ENCODE peak calls at places on chromosomes 16 and 17, in eight cellular contexts. M, G, R, B, N, V, W and U are unnamed samples. For H3K4me1, the result is how much of the 10 kb centered on the place peaks cover.

GRCh38 chr17:74546586-74546985 is 671 bp upstream of the CD300C start:
- DNase-seq in M (no peak), G (no peak), R (no peak), B (no peak), N (no peak), V (no peak), W (no peak), U (no peak)

GRCh38 chr17:79005063-79005861 is 4.3 kb downstream of the CANT1 start:
- DNase-seq in M (peak), G (no peak), R (no peak), B (no peak), N (peak), V (no peak), W (peak), U (peak)

GRCh38 chr16:27238591-27238990 is 30.0 kb downstream of the NSMCE1 start:
- DNase-seq in M (peak), G (no peak), R (no peak), B (no peak), N (no peak), V (no peak), W (no peak), U (no peak)

GRCh38 chr17:21278304-21279197 is 6.0 kb upstream of the MAP2K3 start:
- DNase-seq in M (no peak), G (no peak), R (no peak), B (no peak), N (no peak), V (peak), W (peak), U (peak)

GRCh38 chr17:29733151-29733550 is 110.4 kb upstream of the CORO6 start:
- DNase-seq in M (no peak), G (no peak), R (no peak), B (no peak), N (no peak), V (peak), W (no peak), U (no peak)

GRCh38 chr16:88482630-88483391 is 29.7 kb downstream of the ZFPM1 start:
- DNase-seq in M (no peak), G (no peak), R (no peak), B (no peak), N (no peak), V (no peak), W (peak), U (no peak)

GRCh38 chr17:57811633-57812280 is 38.1 kb downstream of the MRPS23 start:
- DNase-seq in M (no peak), G (no peak), R (no peak), B (no peak), N (no peak), V (no peak), W (no peak), U (no peak)

GRCh38 chr16:61993076-61993475 is 43.2 kb downstream of the CDH8 start:
- DNase-seq in M (no peak), G (no peak), R (no peak), B (no peak), N (no peak), V (no peak), W (no peak), U (no peak)

GRCh38 chr16:1333149-1333812 is at the start of gene BAIAP3:
- DNase-seq in M (no peak), G (no peak), R (no peak), B (peak), N (no peak), V (peak), W (peak), U (no peak)

GRCh38 chr16:70437582-70438324 is 1.1 kb downstream of the ST3GAL2 start:
- DNase-seq in M (no peak), G (no peak), R (no peak), B (no peak), N (peak), V (peak), W (no peak), U (no peak)

GRCh38 chr17:4998027-4998665 is 396 bp downstream of the KIF1C start:
- DNase-seq in M (peak), G (no peak), R (no peak), B (peak), N (peak), V (no peak), W (peak), U (peak)

GRCh38 chr17:1999557-2000251 is 25.4 kb downstream of the RTN4RL1 start:
- DNase-seq in M (peak), G (no peak), R (no peak), B (peak), N (no peak), V (peak), W (peak), U (no peak)

GRCh38 chr17:19250421-19251141 is 13.4 kb downstream of the EPN2 start:
- DNase-seq in M (peak), G (no peak), R (no peak), B (peak), N (no peak), V (no peak), W (peak), U (no peak)

GRCh38 chr16:12010388-12011251 is 34.1 kb downstream of the SNX29 start:
- DNase-seq in M (no peak), G (no peak), R (no peak), B (no peak), N (no peak), V (peak), W (no peak), U (no peak)

GRCh38 chr17:79174905-79175856 is 100.6 kb downstream of the ENGASE start:
- DNase-seq in M (no peak), G (no peak), R (no peak), B (no peak), N (no peak), V (no peak), W (no peak), U (no peak)

GRCh38 chr16:66544358-66544757 is 5.6 kb downstream of the TK2 start:
- DNase-seq in M (no peak), G (no peak), R (no peak), B (no peak), N (no peak), V (no peak), W (no peak), U (no peak)

GRCh38 chr16:1991135-1991551 is 1.4 kb downstream of the SYNGR3 start:
- DNase-seq in M (no peak), G (no peak), R (no peak), B (no peak), N (no peak), V (no peak), W (no peak), U (no peak)

GRCh38 chr17:48542956-48543853 is 1.7 kb downstream of the HOXB2 start:
- DNase-seq in M (peak), G (no peak), R (no peak), B (no peak), N (peak), V (peak), W (no peak), U (no peak)

GRCh38 chr17:6752068-6752909 is 3.6 kb upstream of the XAF1 start:
- DNase-seq in M (peak), G (no peak), R (peak), B (peak), N (peak), V (peak), W (peak), U (peak)

GRCh38 chr17:29368161-29368560 is 22.0 kb upstream of the TAOK1 start:
- DNase-seq in M (no peak), G (no peak), R (no peak), B (no peak), N (no peak), V (no peak), W (no peak), U (no peak)

DNA sequence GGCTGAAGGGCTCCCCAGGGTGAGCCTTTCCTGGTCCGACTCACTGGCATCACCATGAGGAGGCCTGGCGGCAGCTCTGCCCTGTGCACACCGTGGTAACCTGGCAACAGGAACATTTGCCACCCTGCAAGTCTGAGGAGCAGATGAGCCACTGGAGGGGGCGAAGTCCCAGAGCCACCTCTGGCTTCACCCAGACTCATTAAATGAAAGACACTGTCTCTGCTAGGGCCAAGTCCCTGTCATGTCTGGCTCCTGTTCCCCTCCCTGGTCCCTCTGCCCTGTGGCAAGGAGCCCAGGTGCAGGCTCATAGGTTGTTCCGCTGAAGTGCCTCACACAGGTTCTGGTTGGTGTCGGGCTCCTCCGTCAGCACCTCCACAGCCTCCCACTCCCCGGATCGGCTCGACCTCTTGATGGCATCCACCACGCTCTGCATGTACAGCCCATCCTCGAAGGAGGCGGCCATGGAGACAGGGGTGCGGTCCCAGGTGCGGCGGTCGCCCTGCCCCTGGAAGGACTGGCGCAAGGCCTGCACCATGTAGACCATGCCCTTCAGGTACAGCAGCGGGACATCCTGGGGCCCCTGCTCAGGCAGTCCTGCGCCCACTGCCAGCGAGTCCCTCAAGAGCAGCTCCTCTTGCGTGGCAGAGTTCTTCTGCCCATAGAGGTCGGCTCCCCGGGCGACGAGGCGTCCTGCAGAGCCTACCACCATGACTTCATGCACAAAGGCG is 8.4 kb downstream of the C16orf86 start:
- DNase-seq in M (no peak), G (no peak), R (no peak), B (no peak), N (no peak), V (no peak), W (no peak), U (no peak)
- H3K27ac ChIP-seq in M (peak), G (no peak), R (peak), B (peak), N (peak), V (no peak), W (no peak), U (no peak)

GRCh38 chr17:39513915-39514314 is 52.6 kb downstream of the CDK12 start:
- DNase-seq in M (no peak), G (no peak), R (no peak), B (no peak), N (no peak), V (no peak), W (no peak), U (no peak)
- H3K4me1 ChIP-seq in M (under half), G (under half), R (under half), B (under half), N (under half), V (under half), W (under half), U (under half)

DNA sequence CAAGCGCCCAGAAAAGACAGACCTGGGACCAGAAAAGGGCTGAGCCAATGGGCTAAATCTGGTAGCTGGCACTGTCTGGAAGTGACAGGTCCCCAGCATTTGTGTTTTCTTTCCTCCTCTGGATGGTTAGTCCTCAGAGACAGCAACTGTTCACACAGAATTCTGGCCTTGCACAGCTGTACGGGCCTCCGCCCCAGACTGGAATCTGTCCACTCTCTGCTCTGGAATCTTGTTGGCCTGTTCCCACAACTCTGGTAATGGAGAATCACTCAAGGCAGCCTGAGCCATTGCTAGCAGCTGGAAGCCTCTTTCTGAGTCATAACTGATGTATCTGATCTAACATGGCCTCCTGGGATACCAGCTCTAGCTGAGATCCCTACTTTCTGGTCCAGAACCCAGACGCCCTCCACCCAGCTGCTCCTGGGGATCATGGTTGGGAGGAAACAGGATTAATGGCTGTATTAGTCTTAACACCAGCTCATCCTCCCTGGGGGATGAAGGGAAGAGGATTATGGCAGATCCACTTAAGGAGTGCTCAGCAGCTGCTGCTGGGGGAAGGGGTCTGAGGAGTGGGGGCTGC is 9.1 kb downstream of the ZNF668 start:
- DNase-seq in M (peak), G (no peak), R (no peak), B (peak), N (peak), V (peak), W (peak), U (peak)
- H3K27ac ChIP-seq in M (peak), G (peak), R (peak), B (peak), N (peak), V (no peak), W (no peak), U (peak)

GRCh38 chr17:39670746-39671145 is 2.5 kb downstream of the PNMT start:
- DNase-seq in M (no peak), G (no peak), R (no peak), B (no peak), N (no peak), V (no peak), W (no peak), U (no peak)
- H3K4me1 ChIP-seq in M (under half), G (under half), R (under half), B (under half), N (under half), V (under half), W (under half), U (under half)

DNA sequence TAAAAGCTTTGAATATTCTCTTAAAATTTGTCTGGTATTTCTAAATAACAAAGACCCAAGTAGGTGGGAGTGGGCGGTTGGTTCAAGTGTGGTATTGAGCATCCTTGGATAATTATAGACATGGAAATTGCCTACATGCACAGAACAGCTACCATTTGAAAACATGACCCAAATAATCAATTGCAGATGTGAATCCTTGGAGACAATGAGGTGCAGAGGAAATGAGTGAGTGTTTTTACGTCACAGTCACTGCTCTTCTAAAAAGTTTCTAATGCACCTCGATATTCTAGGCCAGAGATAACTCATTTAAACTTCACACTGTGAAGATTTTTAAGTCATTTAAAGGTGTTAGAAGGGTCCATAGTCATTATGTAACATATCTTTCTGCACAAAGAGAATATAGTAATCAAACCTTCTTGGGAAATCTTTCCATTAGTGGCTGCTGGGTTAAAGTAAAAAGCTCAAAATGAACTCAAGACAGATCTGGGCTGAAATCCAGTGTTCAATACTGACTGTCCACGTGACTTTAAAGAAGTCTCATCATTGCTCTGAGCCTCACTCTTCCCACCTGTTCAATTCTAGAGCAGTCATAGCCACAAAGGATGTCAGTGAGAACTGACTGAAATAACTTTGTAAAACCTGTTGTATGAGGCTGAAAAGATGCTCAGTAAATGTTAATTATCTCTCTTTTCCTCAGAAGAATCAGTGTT is 144.5 kb downstream of the CDH11 start:
- DNase-seq in M (no peak), G (no peak), R (no peak), B (no peak), N (no peak), V (no peak), W (no peak), U (no peak)
- H3K27ac ChIP-seq in M (no peak), G (no peak), R (no peak), B (no peak), N (no peak), V (no peak), W (no peak), U (no peak)

DNA sequence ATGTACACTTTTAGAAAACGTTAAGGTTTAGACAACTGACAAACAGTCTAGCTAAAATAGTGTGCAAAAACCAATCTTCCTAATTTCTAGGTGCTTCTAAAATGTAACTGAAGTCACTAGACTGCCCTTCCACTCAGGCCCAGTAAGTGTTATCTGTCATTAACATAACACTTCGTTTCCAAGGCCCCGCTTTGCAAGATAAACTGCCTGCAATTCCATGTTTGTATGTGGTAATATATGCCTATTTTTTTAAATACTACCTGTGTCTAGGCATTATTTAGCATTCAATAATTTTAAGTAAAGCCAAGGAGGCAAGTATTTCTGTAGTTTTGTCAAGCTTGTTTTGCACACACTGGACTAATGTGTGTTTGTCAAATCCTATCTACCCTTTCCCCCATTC is 3.2 kb downstream of the USP32 start:
- DNase-seq in M (no peak), G (no peak), R (no peak), B (no peak), N (no peak), V (peak), W (no peak), U (no peak)
- H3K4me1 ChIP-seq in M (under half), G (under half), R (under half), B (under half), N (under half), V (under half), W (under half), U (under half)

DNA sequence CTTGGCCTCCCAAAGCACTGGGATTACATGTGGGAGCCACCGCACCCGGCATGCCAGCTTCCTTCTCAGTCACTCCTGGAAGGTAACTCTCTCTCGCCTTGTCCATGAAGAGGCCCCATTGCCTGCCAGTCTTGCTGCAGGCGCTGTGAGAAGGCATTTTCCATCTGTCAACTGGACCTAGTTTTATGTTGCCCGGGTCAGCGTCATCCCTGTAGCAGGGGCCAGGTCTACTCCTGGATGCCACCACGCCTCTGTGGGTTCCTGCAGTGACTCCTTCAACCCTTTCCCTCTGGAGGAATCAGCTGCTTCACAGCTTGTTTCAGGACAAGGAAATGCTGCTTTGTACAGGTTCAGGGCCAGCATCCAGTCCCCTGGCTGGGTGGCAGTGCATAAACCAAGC is 2.6 kb upstream of the NLRC3 start:
- DNase-seq in M (no peak), G (no peak), R (no peak), B (no peak), N (no peak), V (no peak), W (no peak), U (no peak)
- H3K27ac ChIP-seq in M (no peak), G (no peak), R (no peak), B (no peak), N (no peak), V (no peak), W (no peak), U (no peak)

GRCh38 chr16:85607331-85607765 is 5.8 kb upstream of the GSE1 start:
- DNase-seq in M (no peak), G (no peak), R (no peak), B (no peak), N (no peak), V (peak), W (no peak), U (no peak)
- H3K4me1 ChIP-seq in M (under half), G (half or more), R (under half), B (under half), N (under half), V (half or more), W (half or more), U (under half)

DNA sequence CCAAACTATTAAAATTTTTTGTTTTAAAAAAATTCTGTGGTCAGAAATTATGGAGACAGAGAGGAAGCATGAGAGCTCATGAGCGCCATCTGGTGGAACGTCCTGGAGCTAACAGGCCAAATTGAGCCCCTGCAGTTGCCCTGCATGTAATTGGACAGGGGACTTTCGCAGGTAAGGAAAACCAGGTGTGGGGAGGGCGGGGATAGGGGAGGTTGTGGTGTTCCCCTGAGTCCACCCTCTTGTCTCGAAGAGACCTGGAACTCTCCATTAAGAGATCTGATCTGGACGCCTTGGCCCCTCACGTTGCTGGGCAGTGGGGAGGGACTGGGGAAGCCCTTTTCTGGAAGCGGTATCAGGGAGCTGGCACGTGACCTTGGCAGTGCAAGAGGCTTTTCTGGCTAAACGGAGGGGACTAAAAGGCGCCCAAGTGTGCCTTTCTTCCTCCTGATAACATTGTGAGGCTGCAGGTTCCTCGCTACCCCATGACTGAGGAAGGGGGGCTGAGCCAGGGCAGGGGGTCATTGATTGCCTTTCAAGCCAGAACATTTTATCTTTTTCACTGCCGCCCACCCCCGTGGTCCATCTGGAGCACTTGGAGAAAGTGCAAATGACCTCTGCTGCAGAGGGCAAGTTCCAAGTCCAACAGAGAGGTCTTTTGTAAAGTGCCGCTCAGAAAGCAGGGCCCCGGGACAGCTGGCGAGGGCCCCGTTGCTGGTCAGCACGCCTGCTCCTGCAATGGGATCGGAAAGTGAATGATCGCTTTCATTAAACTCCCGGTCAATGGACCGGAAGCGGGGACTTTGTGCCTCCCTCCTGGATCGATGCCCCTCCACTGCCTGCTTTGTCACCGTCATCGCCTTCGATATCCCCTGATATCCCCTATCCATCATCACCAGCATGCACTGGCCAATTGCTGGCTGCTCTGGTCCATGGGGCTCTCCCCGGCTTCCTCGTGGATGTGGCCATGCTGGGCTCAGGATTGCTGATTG is 18.4 kb downstream of the PDILT start:
- DNase-seq in M (peak), G (peak), R (no peak), B (peak), N (peak), V (peak), W (peak), U (peak)
- H3K27ac ChIP-seq in M (no peak), G (no peak), R (no peak), B (no peak), N (no peak), V (no peak), W (peak), U (no peak)